ENCODE peak calls at places on chromosomes 12 and 14, in six cellular contexts. One of them, this sample, is unnamed.

GRCh38 chr14:64434528-64434927 is 30.8 kb upstream of the AKAP5 start:
- DNase-seq in endothelial cell of umbilical vein: no peak
- DNase-seq in GM23248: no peak
- DNase-seq in aorta: no peak
- DNase-seq in trophoblast cell: peak
- DNase-seq in CD4-positive, alpha-beta T cell: no peak
- DNase-seq in this sample: no peak

GRCh38 chr14:73977896-73978295 is 27.8 kb downstream of the COQ6 start:
- DNase-seq in endothelial cell of umbilical vein: no peak
- DNase-seq in GM23248: no peak
- DNase-seq in aorta: no peak
- DNase-seq in trophoblast cell: no peak
- DNase-seq in CD4-positive, alpha-beta T cell: no peak
- DNase-seq in this sample: no peak

GRCh38 chr12:94813314-94813713 is 163.0 kb upstream of the TMCC3 start:
- DNase-seq in endothelial cell of umbilical vein: no peak
- DNase-seq in GM23248: peak
- DNase-seq in aorta: no peak
- DNase-seq in trophoblast cell: no peak
- DNase-seq in CD4-positive, alpha-beta T cell: no peak
- DNase-seq in this sample: no peak

GRCh38 chr14:62077676-62078261 is 315.5 kb downstream of the SNAPC1 start:
- DNase-seq in endothelial cell of umbilical vein: no peak
- DNase-seq in GM23248: no peak
- DNase-seq in aorta: no peak
- DNase-seq in trophoblast cell: no peak
- DNase-seq in CD4-positive, alpha-beta T cell: no peak
- DNase-seq in this sample: no peak

GRCh38 chr14:58572092-58572853 is 65.5 kb upstream of the DACT1 start:
- DNase-seq in endothelial cell of umbilical vein: no peak
- DNase-seq in GM23248: peak
- DNase-seq in aorta: no peak
- DNase-seq in trophoblast cell: peak
- DNase-seq in CD4-positive, alpha-beta T cell: peak
- DNase-seq in this sample: no peak

GRCh38 chr12:99600388-99600787 is 47.2 kb upstream of the GARIN6 start:
- DNase-seq in endothelial cell of umbilical vein: no peak
- DNase-seq in GM23248: no peak
- DNase-seq in aorta: no peak
- DNase-seq in trophoblast cell: no peak
- DNase-seq in CD4-positive, alpha-beta T cell: no peak
- DNase-seq in this sample: no peak

GRCh38 chr12:85825751-85826150 is 10.5 kb downstream of the RASSF9 start:
- DNase-seq in endothelial cell of umbilical vein: no peak
- DNase-seq in GM23248: no peak
- DNase-seq in aorta: no peak
- DNase-seq in trophoblast cell: no peak
- DNase-seq in CD4-positive, alpha-beta T cell: no peak
- DNase-seq in this sample: no peak

GRCh38 chr12:108616941-108617858 is 16.5 kb downstream of the SELPLG start:
- DNase-seq in endothelial cell of umbilical vein: no peak
- DNase-seq in GM23248: no peak
- DNase-seq in aorta: no peak
- DNase-seq in trophoblast cell: peak
- DNase-seq in CD4-positive, alpha-beta T cell: peak
- DNase-seq in this sample: peak

GRCh38 chr12:101424620-101425019 is 17.0 kb upstream of the ARL1 start:
- DNase-seq in endothelial cell of umbilical vein: no peak
- DNase-seq in GM23248: no peak
- DNase-seq in aorta: no peak
- DNase-seq in trophoblast cell: peak
- DNase-seq in CD4-positive, alpha-beta T cell: no peak
- DNase-seq in this sample: no peak

GRCh38 chr14:94879504-94879903 is 109.6 kb upstream of the GSC start:
- DNase-seq in endothelial cell of umbilical vein: no peak
- DNase-seq in GM23248: no peak
- DNase-seq in aorta: no peak
- DNase-seq in trophoblast cell: no peak
- DNase-seq in CD4-positive, alpha-beta T cell: no peak
- DNase-seq in this sample: no peak

GRCh38 chr12:131530427-131530826 is 180.5 kb upstream of the SFSWAP start:
- DNase-seq in endothelial cell of umbilical vein: no peak
- DNase-seq in GM23248: no peak
- DNase-seq in aorta: no peak
- DNase-seq in trophoblast cell: no peak
- DNase-seq in CD4-positive, alpha-beta T cell: no peak
- DNase-seq in this sample: no peak

GRCh38 chr12:120314220-120314619 is 12.1 kb downstream of the SIRT4 start:
- DNase-seq in endothelial cell of umbilical vein: peak
- DNase-seq in GM23248: peak
- DNase-seq in aorta: no peak
- DNase-seq in trophoblast cell: peak
- DNase-seq in CD4-positive, alpha-beta T cell: no peak
- DNase-seq in this sample: no peak

GRCh38 chr12:89948266-89949175 is 239.9 kb upstream of the ATP2B1 start:
- DNase-seq in endothelial cell of umbilical vein: peak
- DNase-seq in GM23248: no peak
- DNase-seq in aorta: no peak
- DNase-seq in trophoblast cell: no peak
- DNase-seq in CD4-positive, alpha-beta T cell: no peak
- DNase-seq in this sample: no peak

GRCh38 chr12:89949457-89950195 is 241.0 kb upstream of the ATP2B1 start:
- DNase-seq in endothelial cell of umbilical vein: peak
- DNase-seq in GM23248: peak
- DNase-seq in aorta: no peak
- DNase-seq in trophoblast cell: peak
- DNase-seq in CD4-positive, alpha-beta T cell: no peak
- DNase-seq in this sample: no peak

GRCh38 chr12:89946518-89946917 is 237.9 kb upstream of the ATP2B1 start:
- DNase-seq in endothelial cell of umbilical vein: no peak
- DNase-seq in GM23248: no peak
- DNase-seq in aorta: no peak
- DNase-seq in trophoblast cell: no peak
- DNase-seq in CD4-positive, alpha-beta T cell: no peak
- DNase-seq in this sample: no peak

GRCh38 chr12:89945123-89945522 is 236.5 kb upstream of the ATP2B1 start:
- DNase-seq in endothelial cell of umbilical vein: no peak
- DNase-seq in GM23248: no peak
- DNase-seq in aorta: no peak
- DNase-seq in trophoblast cell: no peak
- DNase-seq in CD4-positive, alpha-beta T cell: no peak
- DNase-seq in this sample: no peak

GRCh38 chr12:89947437-89948265 is 239.0 kb upstream of the ATP2B1 start:
- DNase-seq in endothelial cell of umbilical vein: peak
- DNase-seq in GM23248: peak
- DNase-seq in aorta: no peak
- DNase-seq in trophoblast cell: peak
- DNase-seq in CD4-positive, alpha-beta T cell: no peak
- DNase-seq in this sample: no peak
- H3K27ac ChIP-seq in endothelial cell of umbilical vein: peak
- H3K27ac ChIP-seq in GM23248: peak
- H3K27ac ChIP-seq in aorta: peak
- H3K27ac ChIP-seq in trophoblast cell: peak
- H3K27ac ChIP-seq in CD4-positive, alpha-beta T cell: no peak
- H3K27ac ChIP-seq in this sample: peak

GRCh38 chr12:56257071-56257470 is 1.1 kb downstream of the ANKRD52 start:
- DNase-seq in endothelial cell of umbilical vein: no peak
- DNase-seq in GM23248: peak
- DNase-seq in aorta: peak
- DNase-seq in trophoblast cell: no peak
- DNase-seq in CD4-positive, alpha-beta T cell: no peak
- DNase-seq in this sample: no peak

GRCh38 chr12:56258068-56258819 is at the start of gene ANKRD52:
- DNase-seq in endothelial cell of umbilical vein: peak
- DNase-seq in GM23248: peak
- DNase-seq in aorta: peak
- DNase-seq in trophoblast cell: peak
- DNase-seq in CD4-positive, alpha-beta T cell: peak
- DNase-seq in this sample: peak

GRCh38 chr12:56255671-56256070 is 2.5 kb downstream of the ANKRD52 start:
- DNase-seq in endothelial cell of umbilical vein: no peak
- DNase-seq in GM23248: no peak
- DNase-seq in aorta: no peak
- DNase-seq in trophoblast cell: no peak
- DNase-seq in CD4-positive, alpha-beta T cell: no peak
- DNase-seq in this sample: no peak

GRCh38 chr12:56257491-56258067 is 605 bp downstream of the ANKRD52 start:
- DNase-seq in endothelial cell of umbilical vein: peak
- DNase-seq in GM23248: peak
- DNase-seq in aorta: no peak
- DNase-seq in trophoblast cell: peak
- DNase-seq in CD4-positive, alpha-beta T cell: no peak
- DNase-seq in this sample: no peak

GRCh38 chr12:56256326-56256960 is 1.7 kb downstream of the ANKRD52 start:
- DNase-seq in endothelial cell of umbilical vein: no peak
- DNase-seq in GM23248: peak
- DNase-seq in aorta: peak
- DNase-seq in trophoblast cell: no peak
- DNase-seq in CD4-positive, alpha-beta T cell: no peak
- DNase-seq in this sample: no peak
- H3K27ac ChIP-seq in endothelial cell of umbilical vein: no peak
- H3K27ac ChIP-seq in GM23248: peak
- H3K27ac ChIP-seq in aorta: no peak
- H3K27ac ChIP-seq in trophoblast cell: no peak
- H3K27ac ChIP-seq in CD4-positive, alpha-beta T cell: no peak
- H3K27ac ChIP-seq in this sample: no peak

DNA sequence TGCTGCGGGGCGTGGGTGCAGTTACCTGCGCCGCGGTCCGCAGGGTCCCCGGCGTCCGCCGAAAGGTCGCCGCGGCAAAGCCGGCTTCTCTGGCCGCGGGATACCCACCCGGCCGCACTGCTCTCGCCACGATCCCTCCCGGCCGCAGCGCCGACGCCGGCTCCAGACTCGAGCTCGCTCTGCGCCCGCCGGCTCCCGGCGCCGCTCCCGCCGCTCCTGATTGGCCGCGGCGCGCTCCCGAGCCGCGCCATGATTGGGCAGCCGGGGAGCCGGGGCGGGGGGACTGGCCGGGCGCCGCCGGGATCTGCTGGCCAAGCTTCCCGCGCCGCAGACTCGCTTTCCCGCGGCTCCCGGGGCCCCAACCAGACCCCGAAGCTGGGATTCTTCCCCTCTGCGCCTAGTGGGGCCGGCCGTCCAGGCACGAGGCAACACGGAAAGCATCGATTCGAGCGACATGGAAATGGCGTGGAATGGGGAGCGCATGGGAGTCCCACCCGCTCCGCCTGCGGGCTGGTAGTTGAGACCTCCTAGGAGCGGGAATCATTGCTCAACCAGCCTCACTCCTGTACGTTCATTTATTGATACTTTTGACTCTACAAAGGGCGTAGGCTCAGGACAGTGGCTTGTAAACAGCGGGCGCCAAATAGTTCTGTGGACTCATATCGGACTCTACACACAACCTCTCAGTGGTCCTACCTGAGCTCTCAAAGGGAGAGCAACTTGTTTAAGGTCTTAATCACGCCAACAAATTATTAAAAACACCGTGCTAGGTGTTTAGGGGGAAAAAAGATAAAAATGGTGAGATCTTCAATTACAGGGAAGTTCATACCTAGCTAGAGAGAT is 36.4 kb upstream of the STON2 start:
- DNase-seq in endothelial cell of umbilical vein: peak
- DNase-seq in GM23248: peak
- DNase-seq in aorta: peak
- DNase-seq in trophoblast cell: peak
- DNase-seq in CD4-positive, alpha-beta T cell: peak
- DNase-seq in this sample: peak
- H3K27ac ChIP-seq in endothelial cell of umbilical vein: no peak
- H3K27ac ChIP-seq in GM23248: no peak
- H3K27ac ChIP-seq in aorta: no peak
- H3K27ac ChIP-seq in trophoblast cell: no peak
- H3K27ac ChIP-seq in CD4-positive, alpha-beta T cell: no peak
- H3K27ac ChIP-seq in this sample: no peak

DNA sequence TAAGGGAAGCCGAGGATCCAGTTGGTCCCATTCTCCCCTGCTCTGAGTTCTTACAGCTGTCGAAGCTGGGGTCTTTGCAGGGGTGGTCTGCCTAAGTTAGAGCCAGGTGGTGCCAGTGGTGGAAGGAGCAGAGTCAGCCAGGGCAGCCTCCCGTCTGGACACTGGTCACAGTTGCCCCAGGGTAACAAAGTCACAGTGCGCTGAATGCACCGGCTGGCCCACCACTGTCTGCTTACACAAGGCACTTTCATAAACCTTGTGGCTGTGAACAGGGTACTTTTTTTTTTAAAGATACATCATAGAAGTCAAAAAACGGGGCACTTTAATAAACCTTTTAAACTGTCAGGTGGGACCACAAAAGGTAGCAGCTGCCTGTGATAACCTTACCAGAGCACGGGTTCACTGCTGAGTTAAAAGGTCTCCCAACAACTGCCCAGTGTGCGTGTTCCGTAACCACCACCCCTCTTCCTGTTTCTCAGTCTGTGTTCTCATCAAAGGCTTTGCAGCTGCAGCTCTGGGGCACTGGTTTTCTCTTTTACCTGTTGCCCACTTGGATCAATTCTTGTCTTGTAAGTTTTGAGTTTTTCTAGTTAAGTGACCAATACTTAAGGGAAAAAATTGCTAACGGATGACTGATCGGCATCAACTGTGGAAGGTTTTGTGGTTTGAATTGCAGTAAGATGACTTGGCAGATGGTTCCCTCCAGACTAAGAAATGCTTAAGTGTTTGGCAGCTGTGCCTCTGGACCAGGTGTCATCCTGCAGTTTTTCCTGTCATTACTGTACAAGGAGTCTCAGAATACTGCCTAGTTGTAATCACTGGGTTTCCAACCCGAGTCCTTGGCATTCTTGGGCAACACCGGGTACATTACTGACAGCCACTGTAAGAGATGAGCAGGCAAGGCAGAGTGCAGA is 55.9 kb downstream of the DYNC1H1 start:
- DNase-seq in endothelial cell of umbilical vein: no peak
- DNase-seq in GM23248: peak
- DNase-seq in aorta: peak
- DNase-seq in trophoblast cell: peak
- DNase-seq in CD4-positive, alpha-beta T cell: peak
- DNase-seq in this sample: no peak
- H3K27ac ChIP-seq in endothelial cell of umbilical vein: no peak
- H3K27ac ChIP-seq in GM23248: peak
- H3K27ac ChIP-seq in aorta: no peak
- H3K27ac ChIP-seq in trophoblast cell: no peak
- H3K27ac ChIP-seq in CD4-positive, alpha-beta T cell: no peak
- H3K27ac ChIP-seq in this sample: no peak

GRCh38 chr14:91482278-91483023 is 27.7 kb downstream of the PPP4R3A start:
- DNase-seq in endothelial cell of umbilical vein: no peak
- DNase-seq in GM23248: peak
- DNase-seq in aorta: no peak
- DNase-seq in trophoblast cell: no peak
- DNase-seq in CD4-positive, alpha-beta T cell: no peak
- DNase-seq in this sample: no peak
- H3K27ac ChIP-seq in endothelial cell of umbilical vein: no peak
- H3K27ac ChIP-seq in GM23248: peak
- H3K27ac ChIP-seq in aorta: no peak
- H3K27ac ChIP-seq in trophoblast cell: no peak
- H3K27ac ChIP-seq in CD4-positive, alpha-beta T cell: no peak
- H3K27ac ChIP-seq in this sample: peak